ENCODE peak calls at places on chromosomes 12 and 14, in eight cellular contexts. One of them, this sample, is unnamed.

GRCh38 chr12:11727133-11727664 is 77.7 kb downstream of the ETV6 start:
- DNase-seq in adrenal gland: no peak
- DNase-seq in IMR-90: no peak
- DNase-seq in hepatocyte: no peak
- DNase-seq in upper lobe of left lung: no peak
- DNase-seq in CD8-positive, alpha-beta T cell: peak
- DNase-seq in cardiac fibroblast: no peak
- DNase-seq in tibial artery: no peak
- DNase-seq in this sample: peak

GRCh38 chr14:85187521-85187920 is 342.4 kb upstream of the FLRT2 start:
- DNase-seq in adrenal gland: no peak
- DNase-seq in IMR-90: no peak
- DNase-seq in hepatocyte: no peak
- DNase-seq in upper lobe of left lung: no peak
- DNase-seq in CD8-positive, alpha-beta T cell: no peak
- DNase-seq in cardiac fibroblast: no peak
- DNase-seq in tibial artery: no peak
- DNase-seq in this sample: no peak

GRCh38 chr12:131915774-131916173 is 13.3 kb upstream of the PUS1 start:
- DNase-seq in adrenal gland: no peak
- DNase-seq in IMR-90: no peak
- DNase-seq in hepatocyte: no peak
- DNase-seq in upper lobe of left lung: no peak
- DNase-seq in CD8-positive, alpha-beta T cell: no peak
- DNase-seq in cardiac fibroblast: no peak
- DNase-seq in tibial artery: no peak
- DNase-seq in this sample: no peak

GRCh38 chr14:23052671-23053070 is 4.6 kb downstream of the CDH24 start:
- DNase-seq in adrenal gland: no peak
- DNase-seq in IMR-90: no peak
- DNase-seq in hepatocyte: no peak
- DNase-seq in upper lobe of left lung: no peak
- DNase-seq in CD8-positive, alpha-beta T cell: no peak
- DNase-seq in cardiac fibroblast: no peak
- DNase-seq in tibial artery: peak
- DNase-seq in this sample: no peak

GRCh38 chr14:55412686-55413085 is 1.1 kb upstream of the ATG14 start:
- DNase-seq in adrenal gland: no peak
- DNase-seq in IMR-90: no peak
- DNase-seq in hepatocyte: peak
- DNase-seq in upper lobe of left lung: no peak
- DNase-seq in CD8-positive, alpha-beta T cell: no peak
- DNase-seq in cardiac fibroblast: no peak
- DNase-seq in tibial artery: no peak
- DNase-seq in this sample: no peak

GRCh38 chr12:122788387-122788786 is 14.0 kb downstream of the CCDC62 start:
- DNase-seq in adrenal gland: no peak
- DNase-seq in IMR-90: peak
- DNase-seq in hepatocyte: no peak
- DNase-seq in upper lobe of left lung: no peak
- DNase-seq in CD8-positive, alpha-beta T cell: no peak
- DNase-seq in cardiac fibroblast: peak
- DNase-seq in tibial artery: no peak
- DNase-seq in this sample: no peak

GRCh38 chr12:121804417-121805111 is 755 bp downstream of the SETD1B start:
- DNase-seq in adrenal gland: peak
- DNase-seq in IMR-90: no peak
- DNase-seq in hepatocyte: peak
- DNase-seq in upper lobe of left lung: no peak
- DNase-seq in CD8-positive, alpha-beta T cell: peak
- DNase-seq in cardiac fibroblast: peak
- DNase-seq in tibial artery: peak
- DNase-seq in this sample: peak

GRCh38 chr12:93093243-93093642 is 164.1 kb upstream of the EEA1 start:
- DNase-seq in adrenal gland: no peak
- DNase-seq in IMR-90: no peak
- DNase-seq in hepatocyte: no peak
- DNase-seq in upper lobe of left lung: no peak
- DNase-seq in CD8-positive, alpha-beta T cell: no peak
- DNase-seq in cardiac fibroblast: no peak
- DNase-seq in tibial artery: no peak
- DNase-seq in this sample: no peak

GRCh38 chr12:118371354-118372282 is 1.1 kb downstream of the TAOK3 start:
- DNase-seq in adrenal gland: peak
- DNase-seq in IMR-90: no peak
- DNase-seq in hepatocyte: peak
- DNase-seq in upper lobe of left lung: peak
- DNase-seq in CD8-positive, alpha-beta T cell: peak
- DNase-seq in cardiac fibroblast: no peak
- DNase-seq in tibial artery: no peak
- DNase-seq in this sample: peak

GRCh38 chr12:67940780-67941243 is 48.4 kb upstream of the IFNG-AS1 start:
- DNase-seq in adrenal gland: no peak
- DNase-seq in IMR-90: peak
- DNase-seq in hepatocyte: peak
- DNase-seq in upper lobe of left lung: peak
- DNase-seq in CD8-positive, alpha-beta T cell: no peak
- DNase-seq in cardiac fibroblast: peak
- DNase-seq in tibial artery: no peak
- DNase-seq in this sample: no peak

GRCh38 chr14:87111741-87112140 is 881.2 kb downstream of the GALC start:
- DNase-seq in adrenal gland: no peak
- DNase-seq in IMR-90: no peak
- DNase-seq in hepatocyte: no peak
- DNase-seq in upper lobe of left lung: no peak
- DNase-seq in CD8-positive, alpha-beta T cell: no peak
- DNase-seq in cardiac fibroblast: no peak
- DNase-seq in tibial artery: no peak
- DNase-seq in this sample: no peak

GRCh38 chr12:67853204-67853603 is 136.0 kb upstream of the IFNG-AS1 start:
- DNase-seq in adrenal gland: no peak
- DNase-seq in IMR-90: peak
- DNase-seq in hepatocyte: no peak
- DNase-seq in upper lobe of left lung: no peak
- DNase-seq in CD8-positive, alpha-beta T cell: no peak
- DNase-seq in cardiac fibroblast: peak
- DNase-seq in tibial artery: no peak
- DNase-seq in this sample: no peak

GRCh38 chr12:67388331-67389163 is 119.4 kb downstream of the CAND1 start:
- DNase-seq in adrenal gland: no peak
- DNase-seq in IMR-90: no peak
- DNase-seq in hepatocyte: peak
- DNase-seq in upper lobe of left lung: no peak
- DNase-seq in CD8-positive, alpha-beta T cell: no peak
- DNase-seq in cardiac fibroblast: no peak
- DNase-seq in tibial artery: no peak
- DNase-seq in this sample: no peak

GRCh38 chr14:80212025-80212402 is 710 bp upstream of the DIO2 start:
- DNase-seq in adrenal gland: no peak
- DNase-seq in IMR-90: peak
- DNase-seq in hepatocyte: peak
- DNase-seq in upper lobe of left lung: no peak
- DNase-seq in CD8-positive, alpha-beta T cell: no peak
- DNase-seq in cardiac fibroblast: peak
- DNase-seq in tibial artery: no peak
- DNase-seq in this sample: peak

GRCh38 chr12:94092516-94093241 is 55.7 kb upstream of the PLXNC1 start:
- DNase-seq in adrenal gland: no peak
- DNase-seq in IMR-90: peak
- DNase-seq in hepatocyte: no peak
- DNase-seq in upper lobe of left lung: peak
- DNase-seq in CD8-positive, alpha-beta T cell: no peak
- DNase-seq in cardiac fibroblast: peak
- DNase-seq in tibial artery: peak
- DNase-seq in this sample: no peak

GRCh38 chr12:1795221-1795784 is 25.1 kb upstream of the LRTM2 start:
- DNase-seq in adrenal gland: no peak
- DNase-seq in IMR-90: no peak
- DNase-seq in hepatocyte: no peak
- DNase-seq in upper lobe of left lung: no peak
- DNase-seq in CD8-positive, alpha-beta T cell: no peak
- DNase-seq in cardiac fibroblast: no peak
- DNase-seq in tibial artery: no peak
- DNase-seq in this sample: no peak

GRCh38 chr14:64645220-64645891 is 58.9 kb upstream of the PLEKHG3 start:
- DNase-seq in adrenal gland: peak
- DNase-seq in IMR-90: peak
- DNase-seq in hepatocyte: peak
- DNase-seq in upper lobe of left lung: no peak
- DNase-seq in CD8-positive, alpha-beta T cell: no peak
- DNase-seq in cardiac fibroblast: peak
- DNase-seq in tibial artery: no peak
- DNase-seq in this sample: no peak

DNA sequence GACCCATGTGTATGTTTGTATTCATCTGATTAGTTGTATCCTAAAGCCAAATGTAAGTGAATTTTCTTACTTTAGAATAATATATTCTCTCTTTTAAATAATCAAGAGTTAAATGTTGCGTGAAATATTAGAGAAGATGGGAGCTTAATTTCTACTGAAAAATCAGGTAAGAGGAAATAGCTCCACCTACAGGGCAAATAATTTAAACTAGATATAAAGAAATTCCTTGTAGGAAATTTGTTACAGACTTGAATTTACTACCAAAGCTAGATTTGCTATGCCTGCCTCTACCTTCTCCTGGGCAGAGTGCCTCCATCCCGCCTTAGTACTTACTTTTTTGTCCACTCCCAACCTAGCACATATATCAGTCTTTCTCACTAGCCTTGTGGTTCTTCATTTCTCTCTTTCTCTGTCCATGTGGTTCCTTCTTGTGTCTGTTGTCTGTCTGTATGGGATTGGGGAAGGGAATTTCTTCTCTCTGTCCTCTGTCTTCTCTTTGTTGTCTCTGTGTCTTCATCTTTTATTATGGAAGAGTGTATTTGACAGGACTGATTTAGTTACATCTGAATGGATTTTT is 44.7 kb downstream of the PALS1 start:
- DNase-seq in adrenal gland: no peak
- DNase-seq in IMR-90: peak
- DNase-seq in hepatocyte: peak
- DNase-seq in upper lobe of left lung: no peak
- DNase-seq in CD8-positive, alpha-beta T cell: no peak
- DNase-seq in cardiac fibroblast: peak
- DNase-seq in tibial artery: no peak
- DNase-seq in this sample: peak
- TF ChIP-seq CTCF in adrenal gland: peak
- TF ChIP-seq CTCF in IMR-90: peak
- TF ChIP-seq CTCF in hepatocyte: peak
- TF ChIP-seq CTCF in upper lobe of left lung: peak
- TF ChIP-seq CTCF in CD8-positive, alpha-beta T cell: peak
- TF ChIP-seq CTCF in cardiac fibroblast: peak
- TF ChIP-seq CTCF in tibial artery: peak
- TF ChIP-seq CTCF in this sample: peak

DNA sequence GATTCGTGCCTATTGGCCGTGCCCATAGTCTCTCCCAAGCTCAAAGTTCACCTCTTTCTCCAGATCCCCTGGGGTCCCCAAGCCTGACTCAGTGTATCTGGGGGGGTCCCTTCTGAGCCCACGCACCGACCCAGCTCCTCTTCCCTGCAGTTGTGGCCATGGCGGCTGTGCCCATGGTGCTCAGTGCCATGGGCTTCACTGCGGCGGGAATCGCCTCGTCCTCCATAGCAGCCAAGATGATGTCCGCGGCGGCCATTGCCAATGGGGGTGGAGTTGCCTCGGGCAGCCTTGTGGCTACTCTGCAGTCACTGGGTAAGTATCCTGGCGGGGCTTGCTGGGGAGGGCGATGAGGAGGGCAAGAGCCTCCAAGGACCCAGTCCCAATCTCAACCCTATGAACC is 5.1 kb downstream of the IFI27 start:
- DNase-seq in adrenal gland: no peak
- DNase-seq in IMR-90: no peak
- DNase-seq in hepatocyte: no peak
- DNase-seq in upper lobe of left lung: no peak
- DNase-seq in CD8-positive, alpha-beta T cell: no peak
- DNase-seq in cardiac fibroblast: no peak
- DNase-seq in tibial artery: no peak
- DNase-seq in this sample: no peak
- TF ChIP-seq CTCF in adrenal gland: no peak
- TF ChIP-seq CTCF in IMR-90: no peak
- TF ChIP-seq CTCF in hepatocyte: no peak
- TF ChIP-seq CTCF in upper lobe of left lung: no peak
- TF ChIP-seq CTCF in CD8-positive, alpha-beta T cell: no peak
- TF ChIP-seq CTCF in cardiac fibroblast: no peak
- TF ChIP-seq CTCF in tibial artery: no peak
- TF ChIP-seq CTCF in this sample: no peak

DNA sequence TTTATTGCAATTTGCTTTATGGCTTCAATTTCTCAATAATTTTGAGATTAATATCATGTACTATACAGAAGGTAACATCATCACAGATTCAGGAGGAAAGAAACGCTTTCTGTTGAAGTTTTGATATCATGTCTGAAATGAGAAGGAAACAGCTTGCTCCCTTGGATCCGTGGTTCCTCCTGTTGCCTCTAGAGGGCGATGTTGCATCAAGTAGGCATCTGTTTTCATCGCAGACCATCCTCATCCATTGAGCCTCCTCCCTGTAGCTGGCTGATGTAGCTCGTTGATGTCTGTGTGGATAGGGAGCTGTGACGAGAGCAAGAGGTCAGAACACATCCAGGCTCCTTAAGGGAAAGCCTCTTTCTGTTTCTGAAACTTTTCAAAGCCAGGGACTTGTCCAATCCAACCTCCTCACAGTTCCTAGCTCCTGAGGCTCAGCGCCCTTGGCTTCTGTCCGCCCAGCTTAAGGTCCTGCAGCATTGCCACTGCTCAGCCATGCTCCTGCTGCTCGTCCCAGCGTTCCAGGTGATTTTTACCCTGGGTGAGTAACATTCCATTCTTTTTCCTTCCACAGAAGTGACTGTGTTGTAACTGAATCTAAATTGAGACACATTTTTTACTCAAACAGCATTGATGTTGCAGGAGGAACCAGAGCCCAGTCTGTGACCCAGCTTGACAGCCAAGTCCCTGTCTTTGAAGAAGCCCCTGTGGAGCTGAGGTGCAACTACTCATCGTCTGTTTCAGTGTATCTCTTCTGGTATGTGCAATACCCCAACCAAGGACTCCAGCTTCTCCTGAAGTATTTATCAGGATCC is 304.8 kb upstream of the OR4E1 start:
- DNase-seq in adrenal gland: no peak
- DNase-seq in IMR-90: peak
- DNase-seq in hepatocyte: peak
- DNase-seq in upper lobe of left lung: peak
- DNase-seq in CD8-positive, alpha-beta T cell: peak
- DNase-seq in cardiac fibroblast: peak
- DNase-seq in tibial artery: no peak
- DNase-seq in this sample: peak
- TF ChIP-seq CTCF in adrenal gland: peak
- TF ChIP-seq CTCF in IMR-90: peak
- TF ChIP-seq CTCF in hepatocyte: peak
- TF ChIP-seq CTCF in upper lobe of left lung: peak
- TF ChIP-seq CTCF in CD8-positive, alpha-beta T cell: peak
- TF ChIP-seq CTCF in cardiac fibroblast: peak
- TF ChIP-seq CTCF in tibial artery: peak
- TF ChIP-seq CTCF in this sample: peak

DNA sequence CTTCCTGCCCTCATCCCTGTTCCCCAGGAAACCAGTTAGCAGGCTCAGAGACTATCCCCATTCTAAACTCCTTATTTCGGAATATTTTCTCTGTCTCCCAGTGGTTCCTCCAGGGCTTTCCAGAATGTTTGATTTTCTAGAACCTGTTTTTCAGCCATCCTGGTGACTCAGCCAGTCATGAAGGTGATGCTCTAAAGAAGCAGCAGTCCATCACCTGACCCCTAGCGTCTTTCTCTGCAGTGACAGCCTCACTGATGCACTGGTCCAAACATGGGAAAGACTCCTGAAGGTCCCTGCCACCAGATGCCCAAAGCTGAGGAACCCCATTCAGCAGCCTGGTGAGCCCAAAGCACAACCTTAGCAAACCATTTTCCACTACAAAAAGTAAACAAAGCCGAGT is 212.6 kb downstream of the PHETA1 start:
- DNase-seq in adrenal gland: no peak
- DNase-seq in IMR-90: no peak
- DNase-seq in hepatocyte: no peak
- DNase-seq in upper lobe of left lung: no peak
- DNase-seq in CD8-positive, alpha-beta T cell: no peak
- DNase-seq in cardiac fibroblast: no peak
- DNase-seq in tibial artery: no peak
- DNase-seq in this sample: no peak
- TF ChIP-seq CTCF in adrenal gland: no peak
- TF ChIP-seq CTCF in IMR-90: no peak
- TF ChIP-seq CTCF in hepatocyte: no peak
- TF ChIP-seq CTCF in upper lobe of left lung: no peak
- TF ChIP-seq CTCF in CD8-positive, alpha-beta T cell: no peak
- TF ChIP-seq CTCF in cardiac fibroblast: no peak
- TF ChIP-seq CTCF in tibial artery: no peak
- TF ChIP-seq CTCF in this sample: no peak